ENCODE peak calls at places on chromosomes 16 and 17, in four cellular contexts. P is heart left ventricle, S is colonic mucosa, F is prostate gland. M is an unnamed sample.

GRCh38 chr17:29376667-29377268 is 13.4 kb upstream of the TAOK1 start:
- DNase-seq in F (no peak), P (no peak), S (no peak), M (no peak)

GRCh38 chr17:40510328-40510648 is 8.9 kb upstream of the TNS4 start:
- DNase-seq in F (no peak), S (no peak), P (no peak), M (peak; percentile 70)

GRCh38 chr17:36578671-36579070 is 13.0 kb upstream of the DHRS11 start:
- DNase-seq in F (no peak), P (no peak), S (no peak), M (no peak)

GRCh38 chr17:44308865-44309264 is 464 bp downstream of the RUNDC3A start:
- DNase-seq in P (no peak), S (no peak), F (no peak), M (no peak)

GRCh38 chr17:68346448-68346847 is 55.2 kb downstream of the ARSG start:
- DNase-seq in P (peak; percentile 75), S (peak; percentile 28), F (no peak), M (no peak)

GRCh38 chr17:29078183-29079045 is 35.5 kb downstream of the PIPOX start:
- DNase-seq in S (no peak), F (no peak), P (no peak), M (no peak)

GRCh38 chr17:8465381-8466158 is 29.9 kb downstream of the NDEL1 start:
- DNase-seq in F (no peak), S (no peak), P (no peak), M (no peak)

GRCh38 chr16:80023865-80024264 is 423.3 kb upstream of the MAF start:
- DNase-seq in P (no peak), S (no peak), F (no peak), M (no peak)

GRCh38 chr16:47571049-47571448 is 109.9 kb downstream of the PHKB start:
- DNase-seq in F (no peak), P (no peak), S (no peak), M (no peak)

GRCh38 chr16:25033852-25034251 is 18.7 kb upstream of the ARHGAP17 start:
- DNase-seq in F (no peak), P (no peak), S (no peak), M (no peak)

GRCh38 chr17:65278050-65278819 is 141.1 kb downstream of the RGS9 start:
- DNase-seq in F (peak; percentile 44), S (peak; percentile 80), P (no peak), M (peak; percentile 10)

GRCh38 chr16:88504489-88505404 is 51.7 kb downstream of the ZFPM1 start:
- DNase-seq in P (no peak), F (no peak), S (peak; percentile 42), M (no peak)

GRCh38 chr17:64447526-64447925 is 1.4 kb upstream of the MILR1 start:
- DNase-seq in P (no peak), S (no peak), F (no peak), M (no peak)

GRCh38 chr17:81050645-81051625 is 16.0 kb downstream of the BAIAP2 start:
- DNase-seq in S (no peak), F (no peak), P (no peak), M (peak; percentile 64)

GRCh38 chr17:81049973-81050551 is 15.1 kb downstream of the BAIAP2 start:
- DNase-seq in S (peak; percentile 52), P (peak; percentile 85), F (peak; percentile 83), M (no peak)

GRCh38 chr17:81054308-81054707 is 19.4 kb downstream of the BAIAP2 start:
- DNase-seq in F (no peak), S (no peak), P (no peak), M (no peak)

GRCh38 chr17:81053043-81053970 is 18.4 kb downstream of the BAIAP2 start:
- DNase-seq in S (no peak), P (no peak), F (no peak), M (no peak)

GRCh38 chr17:81052199-81052997 is 17.4 kb downstream of the BAIAP2 start:
- DNase-seq in S (no peak), F (no peak), P (no peak), M (no peak)
- H3K4me3 ChIP-seq in S (no peak overlapping the region), F (no peak overlapping the region), P (no peak overlapping the region), M (no peak overlapping the region)

GRCh38 chr16:3057181-3058166 is 8.0 kb upstream of the IL32 start:
- DNase-seq in S (no peak), F (no peak), P (no peak), M (no peak)

GRCh38 chr16:3051489-3051888 is 5.1 kb downstream of the MMP25 start:
- DNase-seq in S (no peak), F (no peak), P (no peak), M (no peak)

GRCh38 chr16:3056336-3057180 is 8.9 kb upstream of the IL32 start:
- DNase-seq in P (no peak), F (no peak), S (no peak), M (no peak)

GRCh38 chr16:3058173-3059030 is 7.0 kb upstream of the IL32 start:
- DNase-seq in P (peak; percentile 79), S (peak; percentile 78), F (peak; percentile 47), M (no peak)

GRCh38 chr16:3054965-3055733 is 8.8 kb downstream of the MMP25 start:
- DNase-seq in F (no peak), S (no peak), P (no peak), M (no peak)
- H3K4me3 ChIP-seq in F (no peak overlapping the region), S (no peak overlapping the region), P (no peak overlapping the region), M (no peak overlapping the region)

DNA sequence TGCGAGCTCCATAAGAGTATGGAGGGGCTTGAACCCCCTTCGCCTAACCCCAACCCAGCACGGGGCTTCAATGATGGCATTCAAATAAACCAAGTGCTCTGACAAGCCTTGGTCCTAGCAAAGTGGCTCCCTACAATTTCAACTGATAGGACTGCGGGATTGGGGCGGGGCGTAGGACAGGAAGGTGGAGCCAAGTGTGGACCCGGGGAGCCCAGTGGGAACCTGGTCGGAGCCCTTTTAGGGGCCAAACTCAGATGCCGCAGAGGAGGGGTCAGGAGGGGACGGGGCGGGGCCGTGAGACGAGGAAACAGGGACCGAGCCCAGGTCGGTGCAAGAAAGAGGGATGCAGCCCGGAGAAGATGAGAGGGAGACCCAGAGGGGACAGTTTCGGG is 13.2 kb upstream of the CDIPT start:
- DNase-seq in F (no peak), P (no peak), S (no peak), M (no peak)
- H3K4me3 ChIP-seq in F (no peak overlapping the region), P (peak overlapping the region; percentile 17), S (peak overlapping the region; percentile 15), M (no peak overlapping the region)

DNA sequence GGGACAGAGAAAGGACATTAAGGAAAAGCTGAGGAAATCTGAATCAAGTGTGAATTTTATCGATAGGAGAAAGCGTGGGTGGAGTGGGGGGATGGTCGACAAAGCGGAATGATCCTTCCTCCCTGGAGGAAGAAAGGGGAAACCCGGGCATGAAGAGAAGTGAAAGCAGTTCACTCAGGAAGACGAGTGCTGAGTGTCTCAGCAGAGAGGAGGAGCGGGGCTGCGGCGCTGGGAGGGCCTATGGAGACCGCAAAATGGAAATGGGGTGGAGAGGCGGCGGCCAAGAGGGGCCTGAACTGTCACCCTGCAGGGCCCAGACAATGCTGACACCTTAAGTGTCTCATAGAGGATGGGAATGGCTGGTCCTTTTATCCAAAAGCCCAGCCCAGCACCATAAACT is 8.7 kb downstream of the ZDHHC7 start:
- DNase-seq in P (peak; percentile 82), S (no peak), F (no peak), M (no peak)
- H3K4me3 ChIP-seq in P (peak overlapping the region; percentile 15), S (no peak overlapping the region), F (no peak overlapping the region), M (no peak overlapping the region)

GRCh38 chr17:82295472-82295814 is 21.9 kb upstream of the CSNK1D start:
- DNase-seq in F (no peak), P (no peak), S (no peak), M (no peak)

GRCh38 chr17:82297804-82298537 is 19.4 kb downstream of the CD7 start:
- DNase-seq in S (peak; percentile 94), P (peak; percentile 91), F (peak; percentile 92), M (peak; percentile 66)

GRCh38 chr17:82298538-82299421 is 18.6 kb downstream of the CD7 start:
- DNase-seq in F (no peak), S (no peak), P (no peak), M (no peak)

GRCh38 chr17:82296511-82297279 is 20.7 kb downstream of the CD7 start:
- DNase-seq in S (peak; percentile 52), F (no peak), P (no peak), M (no peak)

GRCh38 chr17:82297280-82297803 is 20.1 kb downstream of the CD7 start:
- DNase-seq in P (peak; percentile 89), F (peak; percentile 90), S (peak; percentile 75), M (no peak)
- H3K4me3 ChIP-seq in P (peak overlapping the region; percentile 51), F (peak overlapping the region; percentile 43), S (peak overlapping the region; percentile 35), M (peak overlapping the region; percentile 45)

GRCh38 chr16:22162658-22163009 is 328 bp downstream of the SDR42E2 start:
- DNase-seq in F (no peak), P (no peak), S (no peak), M (no peak)

GRCh38 chr16:22161401-22161800 is 905 bp upstream of the SDR42E2 start:
- DNase-seq in P (no peak), F (no peak), S (no peak), M (no peak)

GRCh38 chr16:22163806-22164205 is 1.5 kb downstream of the SDR42E2 start:
- DNase-seq in F (no peak), S (no peak), P (no peak), M (no peak)

GRCh38 chr16:22164482-22164881 is 2.2 kb downstream of the SDR42E2 start:
- DNase-seq in F (no peak), P (no peak), S (no peak), M (no peak)

DNA sequence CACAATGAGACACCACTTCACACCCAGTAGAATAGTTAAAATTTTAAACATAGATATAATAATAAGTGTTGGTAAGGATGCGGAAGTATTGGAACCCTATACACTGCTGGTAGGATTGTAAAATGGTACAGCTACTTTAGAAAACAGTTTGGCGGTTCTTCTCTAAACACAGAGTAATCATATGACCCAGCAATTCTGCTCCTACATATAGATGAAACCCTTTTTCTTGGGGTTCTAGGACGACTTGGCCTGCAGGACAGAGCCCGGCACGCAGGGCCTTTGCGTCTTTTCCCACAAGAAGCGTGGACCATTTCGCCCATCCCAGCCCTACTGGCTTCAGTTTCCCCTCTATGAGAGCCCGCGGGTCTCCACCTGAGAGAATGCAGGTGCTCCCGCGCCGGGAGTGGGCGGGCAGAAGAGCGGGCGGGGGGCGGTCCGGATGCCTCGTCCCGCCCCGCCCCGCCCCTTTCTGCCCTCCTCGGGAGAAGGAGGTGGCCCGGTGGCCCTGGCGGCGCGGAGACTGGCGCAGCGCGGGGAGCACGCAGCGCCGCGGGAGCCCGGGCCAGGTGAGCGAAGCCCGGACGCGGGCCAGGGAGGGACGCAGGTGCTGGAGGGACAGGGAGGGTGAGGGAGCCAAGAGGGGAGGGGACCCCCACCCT is at the start of gene SDR42E2:
- DNase-seq in F (no peak), P (no peak), S (peak; percentile 40), M (no peak)
- H3K4me3 ChIP-seq in F (peak within 1 kb of the TSS; percentile 10), P (no peak within 1 kb of the TSS), S (peak within 1 kb of the TSS; percentile 1), M (no peak within 1 kb of the TSS)

DNA sequence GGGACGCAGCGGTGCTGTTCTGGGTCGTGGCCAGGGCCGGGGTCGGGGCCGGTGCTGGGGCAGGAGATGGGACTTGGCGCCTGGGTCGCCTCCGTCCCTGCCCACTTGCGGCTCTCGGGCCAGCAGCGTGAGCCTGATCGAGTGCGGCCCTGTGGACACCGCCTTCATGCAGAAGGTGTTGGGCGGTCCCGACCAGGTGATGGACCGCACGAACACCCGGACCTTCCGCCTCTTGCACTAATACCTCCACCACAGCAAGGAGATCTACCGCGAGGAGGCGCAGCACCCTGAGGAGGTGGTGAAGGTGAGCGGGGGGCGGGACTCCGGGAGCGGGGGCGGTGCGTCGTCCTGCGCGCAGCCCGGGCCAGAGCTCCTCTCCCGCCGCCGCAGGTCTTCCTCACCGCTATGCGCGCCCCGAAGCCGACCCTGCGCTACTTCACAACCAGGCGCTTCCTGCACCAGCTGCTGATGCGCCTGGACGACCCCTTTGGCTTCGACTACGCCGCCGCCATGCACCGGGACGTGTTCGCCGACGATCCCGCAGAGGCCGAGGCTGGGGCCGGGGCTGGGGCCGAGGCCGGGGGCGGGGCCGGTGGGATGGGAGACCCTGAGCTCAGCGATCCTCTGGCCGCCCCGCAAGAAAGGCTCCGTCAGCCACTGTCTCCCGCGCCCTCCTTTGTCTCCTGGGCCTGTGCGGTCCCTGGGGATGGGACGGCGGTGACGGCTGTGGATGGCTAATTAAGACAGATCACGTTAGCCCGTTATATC is 4.5 kb upstream of the HSD17B1 start:
- DNase-seq in S (peak; percentile 93), P (peak; percentile 78), F (peak; percentile 85), M (no peak)
- H3K4me3 ChIP-seq in S (peak overlapping the region; percentile 42), P (peak overlapping the region; percentile 29), F (peak overlapping the region; percentile 39), M (no peak overlapping the region)

M was measured in LNCaP clone FGC.